ENCODE peak calls at places on chromosomes 16 and 17, in four cellular contexts. One of them, this sample, is unnamed.

GRCh38 chr16:24769806-24770205 is 40.4 kb downstream of the TNRC6A start:
- DNase-seq in Caco-2: no peak
- DNase-seq in right atrium auricular region: no peak
- DNase-seq in cardiac fibroblast: peak
- DNase-seq in this sample: peak

GRCh38 chr17:2384439-2385127 is 16.3 kb downstream of the MNT start:
- DNase-seq in Caco-2: no peak
- DNase-seq in right atrium auricular region: no peak
- DNase-seq in cardiac fibroblast: no peak
- DNase-seq in this sample: no peak

GRCh38 chr17:77126519-77126918 is 14.2 kb upstream of the SEC14L1 start:
- DNase-seq in Caco-2: no peak
- DNase-seq in right atrium auricular region: no peak
- DNase-seq in cardiac fibroblast: no peak
- DNase-seq in this sample: no peak

GRCh38 chr17:81511800-81512559 is 619 bp downstream of the ACTG1 start:
- DNase-seq in Caco-2: no peak
- DNase-seq in right atrium auricular region: no peak
- DNase-seq in cardiac fibroblast: peak
- DNase-seq in this sample: no peak

GRCh38 chr16:84875846-84876245 is 56.1 kb downstream of the CRISPLD2 start:
- DNase-seq in Caco-2: no peak
- DNase-seq in right atrium auricular region: no peak
- DNase-seq in cardiac fibroblast: no peak
- DNase-seq in this sample: no peak

GRCh38 chr17:75430159-75430748 is 24.8 kb upstream of the GRB2 start:
- DNase-seq in Caco-2: peak
- DNase-seq in right atrium auricular region: no peak
- DNase-seq in cardiac fibroblast: peak
- DNase-seq in this sample: peak

GRCh38 chr16:15682105-15682570 is 32.1 kb downstream of the NDE1 start:
- DNase-seq in Caco-2: peak
- DNase-seq in right atrium auricular region: peak
- DNase-seq in cardiac fibroblast: peak
- DNase-seq in this sample: peak

GRCh38 chr17:49749730-49750129 is 14.2 kb downstream of the FAM117A start:
- DNase-seq in Caco-2: no peak
- DNase-seq in right atrium auricular region: no peak
- DNase-seq in cardiac fibroblast: no peak
- DNase-seq in this sample: no peak

GRCh38 chr16:54123766-54124165 is 162.8 kb downstream of the IRX3 start:
- DNase-seq in Caco-2: no peak
- DNase-seq in right atrium auricular region: no peak
- DNase-seq in cardiac fibroblast: no peak
- DNase-seq in this sample: peak

GRCh38 chr16:54647731-54648221 is 282.9 kb upstream of the IRX5 start:
- DNase-seq in Caco-2: no peak
- DNase-seq in right atrium auricular region: no peak
- DNase-seq in cardiac fibroblast: peak
- DNase-seq in this sample: peak

GRCh38 chr16:47061204-47061603 is 82.5 kb downstream of the NETO2 start:
- DNase-seq in Caco-2: no peak
- DNase-seq in right atrium auricular region: no peak
- DNase-seq in cardiac fibroblast: no peak
- DNase-seq in this sample: no peak

GRCh38 chr16:48971571-48972071 is 310.0 kb downstream of the CBLN1 start:
- DNase-seq in Caco-2: no peak
- DNase-seq in right atrium auricular region: no peak
- DNase-seq in cardiac fibroblast: no peak
- DNase-seq in this sample: peak

GRCh38 chr17:47305302-47305923 is 18.3 kb upstream of the EFCAB13 start:
- DNase-seq in Caco-2: peak
- DNase-seq in right atrium auricular region: no peak
- DNase-seq in cardiac fibroblast: peak
- DNase-seq in this sample: peak

GRCh38 chr16:4679854-4680636 is 13.3 kb upstream of the NUDT16L1 start:
- DNase-seq in Caco-2: no peak
- DNase-seq in right atrium auricular region: peak
- DNase-seq in cardiac fibroblast: peak
- DNase-seq in this sample: no peak

DNA sequence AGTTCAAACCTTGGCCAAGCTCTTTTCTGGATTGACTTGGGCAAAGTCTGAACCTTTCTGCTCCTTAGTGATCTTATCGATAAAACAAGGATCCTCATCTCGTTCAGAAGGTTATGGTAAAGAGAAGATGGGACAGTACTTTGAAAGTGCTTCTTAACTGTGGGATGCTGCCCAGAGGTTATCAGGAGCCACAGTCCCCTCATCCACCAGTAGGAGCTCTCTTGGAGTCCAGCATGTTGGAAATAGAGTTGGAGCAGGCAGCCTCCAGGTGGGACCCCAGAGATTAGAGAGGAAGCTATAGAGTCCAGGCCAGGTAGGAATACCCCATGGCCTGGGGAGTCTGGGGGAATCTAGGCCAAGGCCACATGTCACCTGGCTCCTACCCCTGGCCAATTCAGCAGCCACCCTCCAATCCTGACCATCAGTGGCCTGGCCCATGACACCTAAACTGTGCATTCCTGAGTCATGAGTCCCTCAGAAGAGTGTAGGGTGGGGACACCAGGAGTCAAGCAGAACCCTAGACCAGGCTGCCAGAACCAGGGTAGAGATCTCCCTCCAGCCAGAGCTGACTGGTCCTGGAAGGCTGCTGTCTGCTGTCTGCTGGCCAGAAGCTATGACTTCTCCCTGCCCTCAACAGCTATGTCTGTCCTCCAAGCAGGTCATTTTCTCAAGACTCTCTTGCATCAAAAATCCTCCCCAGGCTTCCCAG is 144.3 kb downstream of the AIPL1 start:
- DNase-seq in Caco-2: no peak
- DNase-seq in right atrium auricular region: no peak
- DNase-seq in cardiac fibroblast: no peak
- DNase-seq in this sample: no peak
- TF ChIP-seq CTCF in Caco-2: no peak
- TF ChIP-seq CTCF in right atrium auricular region: no peak
- TF ChIP-seq CTCF in cardiac fibroblast: no peak
- TF ChIP-seq CTCF in this sample: no peak

GRCh38 chr16:1773703-1774455 is 945 bp upstream of the MRPS34 start:
- DNase-seq in Caco-2: no peak
- DNase-seq in right atrium auricular region: no peak
- DNase-seq in cardiac fibroblast: peak
- DNase-seq in this sample: peak
- H3K4me3 ChIP-seq in Caco-2: peak
- H3K4me3 ChIP-seq in right atrium auricular region: peak
- H3K4me3 ChIP-seq in cardiac fibroblast: peak
- H3K4me3 ChIP-seq in this sample: peak

GRCh38 chr16:86697715-86698114 is 119.4 kb downstream of the FOXL1 start:
- DNase-seq in Caco-2: no peak
- DNase-seq in right atrium auricular region: no peak
- DNase-seq in cardiac fibroblast: peak
- DNase-seq in this sample: no peak
- TF ChIP-seq CTCF in Caco-2: no peak
- TF ChIP-seq CTCF in right atrium auricular region: no peak
- TF ChIP-seq CTCF in cardiac fibroblast: no peak
- TF ChIP-seq CTCF in this sample: no peak

GRCh38 chr16:22192261-22193133 is 13.6 kb upstream of the EEF2K start:
- DNase-seq in Caco-2: peak
- DNase-seq in right atrium auricular region: peak
- DNase-seq in cardiac fibroblast: peak
- DNase-seq in this sample: peak
- H3K4me3 ChIP-seq in Caco-2: peak
- H3K4me3 ChIP-seq in right atrium auricular region: peak
- H3K4me3 ChIP-seq in cardiac fibroblast: peak
- H3K4me3 ChIP-seq in this sample: peak

GRCh38 chr16:89334988-89335802 is 117.7 kb downstream of the ZNF778 start:
- DNase-seq in Caco-2: no peak
- DNase-seq in right atrium auricular region: no peak
- DNase-seq in cardiac fibroblast: no peak
- DNase-seq in this sample: no peak
- TF ChIP-seq CTCF in Caco-2: no peak
- TF ChIP-seq CTCF in right atrium auricular region: peak
- TF ChIP-seq CTCF in cardiac fibroblast: peak
- TF ChIP-seq CTCF in this sample: peak

GRCh38 chr17:15967706-15968399 is 22.9 kb downstream of the ADORA2B start:
- DNase-seq in Caco-2: no peak
- DNase-seq in right atrium auricular region: no peak
- DNase-seq in cardiac fibroblast: no peak
- DNase-seq in this sample: no peak

GRCh38 chr17:15963670-15964110 is 18.8 kb downstream of the ADORA2B start:
- DNase-seq in Caco-2: no peak
- DNase-seq in right atrium auricular region: no peak
- DNase-seq in cardiac fibroblast: peak
- DNase-seq in this sample: no peak

GRCh38 chr17:15966879-15967248 is 21.9 kb downstream of the ADORA2B start:
- DNase-seq in Caco-2: no peak
- DNase-seq in right atrium auricular region: no peak
- DNase-seq in cardiac fibroblast: no peak
- DNase-seq in this sample: no peak

GRCh38 chr17:15965510-15965909 is 20.6 kb downstream of the ADORA2B start:
- DNase-seq in Caco-2: no peak
- DNase-seq in right atrium auricular region: no peak
- DNase-seq in cardiac fibroblast: no peak
- DNase-seq in this sample: no peak

DNA sequence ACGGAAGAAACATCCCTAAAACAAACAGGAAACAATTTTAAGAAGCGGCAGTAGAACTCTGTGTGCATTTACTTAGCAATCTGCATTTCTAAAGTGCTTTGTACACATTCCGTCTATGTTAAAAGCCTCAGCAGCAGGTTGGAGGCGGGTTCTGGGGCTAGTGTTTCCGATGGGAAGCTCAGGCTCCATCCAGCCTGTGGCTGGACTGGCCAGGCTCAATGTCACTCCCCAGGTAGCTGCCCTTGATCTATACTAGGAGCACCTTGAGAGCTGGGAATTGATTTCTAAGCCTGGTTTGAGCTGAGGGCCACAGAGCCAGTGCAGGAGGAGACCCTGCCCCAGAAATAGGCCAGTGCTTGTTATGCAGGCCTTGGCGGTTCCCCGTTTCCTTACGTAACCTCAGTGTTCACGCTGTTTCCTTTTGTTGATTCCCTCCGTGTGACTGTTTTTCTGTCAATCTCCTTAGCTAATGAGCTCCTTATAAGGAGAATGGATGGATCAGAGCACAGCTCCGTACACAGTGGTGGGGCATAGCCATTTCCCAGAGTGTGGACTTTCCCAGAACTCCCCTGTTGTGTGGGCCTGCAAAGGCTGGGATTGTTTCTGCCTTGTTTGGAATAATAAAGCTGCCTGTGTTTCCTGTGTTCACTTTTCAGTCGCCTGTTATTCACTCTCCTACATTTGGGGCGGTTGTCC is 21.4 kb downstream of the ADORA2B start:
- DNase-seq in Caco-2: peak
- DNase-seq in right atrium auricular region: no peak
- DNase-seq in cardiac fibroblast: peak
- DNase-seq in this sample: no peak
- H3K4me3 ChIP-seq in Caco-2: no peak
- H3K4me3 ChIP-seq in right atrium auricular region: no peak
- H3K4me3 ChIP-seq in cardiac fibroblast: no peak
- H3K4me3 ChIP-seq in this sample: no peak

GRCh38 chr17:38885044-38885727 is 15.3 kb downstream of the LASP1 start:
- DNase-seq in Caco-2: peak
- DNase-seq in right atrium auricular region: no peak
- DNase-seq in cardiac fibroblast: no peak
- DNase-seq in this sample: no peak

GRCh38 chr17:38888842-38889241 is 19.0 kb downstream of the LASP1 start:
- DNase-seq in Caco-2: no peak
- DNase-seq in right atrium auricular region: no peak
- DNase-seq in cardiac fibroblast: no peak
- DNase-seq in this sample: no peak

GRCh38 chr17:38886643-38887010 is 16.8 kb downstream of the LASP1 start:
- DNase-seq in Caco-2: no peak
- DNase-seq in right atrium auricular region: no peak
- DNase-seq in cardiac fibroblast: no peak
- DNase-seq in this sample: no peak

GRCh38 chr17:38883592-38884526 is 14.0 kb downstream of the LASP1 start:
- DNase-seq in Caco-2: no peak
- DNase-seq in right atrium auricular region: no peak
- DNase-seq in cardiac fibroblast: peak
- DNase-seq in this sample: no peak

GRCh38 chr17:38885728-38886642 is 16.1 kb downstream of the LASP1 start:
- DNase-seq in Caco-2: peak
- DNase-seq in right atrium auricular region: no peak
- DNase-seq in cardiac fibroblast: no peak
- DNase-seq in this sample: no peak
- TF ChIP-seq CTCF in Caco-2: no peak
- TF ChIP-seq CTCF in right atrium auricular region: no peak
- TF ChIP-seq CTCF in cardiac fibroblast: no peak
- TF ChIP-seq CTCF in this sample: no peak

GRCh38 chr16:31009894-31010293 is 544 bp downstream of the STX1B start:
- DNase-seq in Caco-2: no peak
- DNase-seq in right atrium auricular region: no peak
- DNase-seq in cardiac fibroblast: no peak
- DNase-seq in this sample: no peak
- H3K4me3 ChIP-seq in Caco-2: no peak
- H3K4me3 ChIP-seq in right atrium auricular region: no peak
- H3K4me3 ChIP-seq in cardiac fibroblast: no peak
- H3K4me3 ChIP-seq in this sample: peak

GRCh38 chr17:62591323-62591722 is 36.1 kb upstream of the MRC2 start:
- DNase-seq in Caco-2: no peak
- DNase-seq in right atrium auricular region: no peak
- DNase-seq in cardiac fibroblast: no peak
- DNase-seq in this sample: no peak

GRCh38 chr17:62596662-62597061 is 30.8 kb upstream of the MRC2 start:
- DNase-seq in Caco-2: no peak
- DNase-seq in right atrium auricular region: no peak
- DNase-seq in cardiac fibroblast: no peak
- DNase-seq in this sample: no peak

GRCh38 chr17:62595484-62595883 is 32.0 kb upstream of the MRC2 start:
- DNase-seq in Caco-2: no peak
- DNase-seq in right atrium auricular region: no peak
- DNase-seq in cardiac fibroblast: no peak
- DNase-seq in this sample: no peak

GRCh38 chr17:62597150-62597549 is 30.3 kb upstream of the MRC2 start:
- DNase-seq in Caco-2: no peak
- DNase-seq in right atrium auricular region: no peak
- DNase-seq in cardiac fibroblast: no peak
- DNase-seq in this sample: no peak

GRCh38 chr17:62592305-62593099 is 35.0 kb upstream of the MRC2 start:
- DNase-seq in Caco-2: no peak
- DNase-seq in right atrium auricular region: no peak
- DNase-seq in cardiac fibroblast: no peak
- DNase-seq in this sample: peak
- TF ChIP-seq CTCF in Caco-2: no peak
- TF ChIP-seq CTCF in right atrium auricular region: no peak
- TF ChIP-seq CTCF in cardiac fibroblast: peak
- TF ChIP-seq CTCF in this sample: no peak